ENCODE peak calls at places on chromosomes 7 and 10, in six cellular contexts. One of them, this sample, is unnamed. For H3K4me1 and H3K9me3, the result is how much of the 10 kb centered on the place peaks cover.

GRCh38 chr10:71312840-71313789 is 5.9 kb upstream of the SLC29A3 start:
- DNase-seq in H1: no peak
- DNase-seq in neuronal stem cell: no peak
- DNase-seq in IMR-90: peak
- DNase-seq in H9: no peak
- DNase-seq in trophoblast cell: no peak
- DNase-seq in this sample: no peak

GRCh38 chr7:28956608-28957063 is 1.5 kb downstream of the TRIL start:
- DNase-seq in H1: no peak
- DNase-seq in neuronal stem cell: peak
- DNase-seq in IMR-90: peak
- DNase-seq in H9: peak
- DNase-seq in trophoblast cell: peak
- DNase-seq in this sample: peak

GRCh38 chr10:103616705-103617361 is 123.3 kb downstream of the NEURL1 start:
- DNase-seq in H1: no peak
- DNase-seq in neuronal stem cell: no peak
- DNase-seq in IMR-90: peak
- DNase-seq in H9: no peak
- DNase-seq in trophoblast cell: no peak
- DNase-seq in this sample: peak

GRCh38 chr7:151461942-151462230 is 21.9 kb upstream of the CRYGN start:
- DNase-seq in H1: no peak
- DNase-seq in neuronal stem cell: no peak
- DNase-seq in IMR-90: no peak
- DNase-seq in H9: no peak
- DNase-seq in trophoblast cell: no peak
- DNase-seq in this sample: no peak

GRCh38 chr10:49594594-49594993 is 15.5 kb upstream of the SLC18A3 start:
- DNase-seq in H1: no peak
- DNase-seq in neuronal stem cell: no peak
- DNase-seq in IMR-90: peak
- DNase-seq in H9: peak
- DNase-seq in trophoblast cell: peak
- DNase-seq in this sample: peak

GRCh38 chr10:116147162-116147906 is 125.7 kb downstream of the GFRA1 start:
- DNase-seq in H1: no peak
- DNase-seq in neuronal stem cell: no peak
- DNase-seq in IMR-90: no peak
- DNase-seq in H9: no peak
- DNase-seq in trophoblast cell: no peak
- DNase-seq in this sample: no peak

GRCh38 chr10:97960269-97960869 is 70.1 kb downstream of the CRTAC1 start:
- DNase-seq in H1: no peak
- DNase-seq in neuronal stem cell: no peak
- DNase-seq in IMR-90: no peak
- DNase-seq in H9: no peak
- DNase-seq in trophoblast cell: no peak
- DNase-seq in this sample: no peak

GRCh38 chr7:67813621-67814292 is 817.1 kb downstream of the TYW1 start:
- DNase-seq in H1: no peak
- DNase-seq in neuronal stem cell: no peak
- DNase-seq in IMR-90: no peak
- DNase-seq in H9: no peak
- DNase-seq in trophoblast cell: no peak
- DNase-seq in this sample: no peak

GRCh38 chr7:80635998-80636397 is 2.4 kb upstream of the CD36 start:
- DNase-seq in H1: no peak
- DNase-seq in neuronal stem cell: no peak
- DNase-seq in IMR-90: no peak
- DNase-seq in H9: no peak
- DNase-seq in trophoblast cell: no peak
- DNase-seq in this sample: no peak

GRCh38 chr7:635227-635626 is 91.3 kb upstream of the DNAAF5 start:
- DNase-seq in H1: no peak
- DNase-seq in neuronal stem cell: no peak
- DNase-seq in IMR-90: no peak
- DNase-seq in H9: no peak
- DNase-seq in trophoblast cell: no peak
- DNase-seq in this sample: no peak

GRCh38 chr10:35606423-35606822 is 1.3 kb downstream of the GJD4 start:
- DNase-seq in H1: no peak
- DNase-seq in neuronal stem cell: no peak
- DNase-seq in IMR-90: peak
- DNase-seq in H9: no peak
- DNase-seq in trophoblast cell: no peak
- DNase-seq in this sample: no peak

GRCh38 chr7:151077705-151078232 is 2.8 kb downstream of the FASTK start:
- DNase-seq in H1: no peak
- DNase-seq in neuronal stem cell: no peak
- DNase-seq in IMR-90: no peak
- DNase-seq in H9: no peak
- DNase-seq in trophoblast cell: no peak
- DNase-seq in this sample: no peak

GRCh38 chr10:5476918-5477525 is 22.3 kb downstream of the CALML5 start:
- DNase-seq in H1: no peak
- DNase-seq in neuronal stem cell: no peak
- DNase-seq in IMR-90: no peak
- DNase-seq in H9: no peak
- DNase-seq in trophoblast cell: no peak
- DNase-seq in this sample: no peak

DNA sequence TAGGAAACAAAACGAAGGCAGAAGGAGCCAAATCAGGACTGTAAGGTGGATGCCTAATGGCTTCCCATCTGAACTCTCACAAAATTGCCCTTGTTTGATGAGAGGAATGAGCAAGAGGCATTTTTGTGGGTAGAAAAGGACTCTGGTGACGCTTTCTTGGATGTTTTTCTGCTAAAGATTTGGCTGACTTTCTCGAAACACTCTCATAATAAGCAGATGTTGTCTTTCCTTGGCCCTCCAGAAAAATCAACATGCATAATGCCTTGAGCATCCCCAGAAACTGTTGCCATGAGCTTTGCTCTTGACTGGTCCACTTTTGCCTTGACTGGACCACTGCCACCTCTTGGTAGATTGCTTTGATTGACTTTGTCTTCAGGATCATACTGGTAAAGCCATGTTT is 13.5 kb downstream of the PTPN12 start:
- DNase-seq in H1: no peak
- DNase-seq in neuronal stem cell: no peak
- DNase-seq in IMR-90: peak
- DNase-seq in H9: no peak
- DNase-seq in trophoblast cell: no peak
- DNase-seq in this sample: no peak
- H3K14ac ChIP-seq in H1: no peak
- H3K14ac ChIP-seq in neuronal stem cell: no peak
- H3K14ac ChIP-seq in IMR-90: no peak
- H3K14ac ChIP-seq in H9: no peak
- H3K14ac ChIP-seq in trophoblast cell: no peak
- H3K14ac ChIP-seq in this sample: no peak

GRCh38 chr7:116783666-116784318 is 78.6 kb upstream of the CAPZA2 start:
- DNase-seq in H1: no peak
- DNase-seq in neuronal stem cell: no peak
- DNase-seq in IMR-90: no peak
- DNase-seq in H9: no peak
- DNase-seq in trophoblast cell: peak
- DNase-seq in this sample: no peak

GRCh38 chr7:116781584-116781983 is 80.8 kb upstream of the CAPZA2 start:
- DNase-seq in H1: no peak
- DNase-seq in neuronal stem cell: no peak
- DNase-seq in IMR-90: no peak
- DNase-seq in H9: no peak
- DNase-seq in trophoblast cell: no peak
- DNase-seq in this sample: no peak

GRCh38 chr7:116780521-116780920 is 81.9 kb upstream of the CAPZA2 start:
- DNase-seq in H1: no peak
- DNase-seq in neuronal stem cell: no peak
- DNase-seq in IMR-90: no peak
- DNase-seq in H9: no peak
- DNase-seq in trophoblast cell: no peak
- DNase-seq in this sample: no peak

GRCh38 chr7:116780966-116781365 is 81.4 kb upstream of the CAPZA2 start:
- DNase-seq in H1: no peak
- DNase-seq in neuronal stem cell: no peak
- DNase-seq in IMR-90: no peak
- DNase-seq in H9: peak
- DNase-seq in trophoblast cell: peak
- DNase-seq in this sample: no peak

GRCh38 chr7:116782177-116782711 is 80.1 kb upstream of the CAPZA2 start:
- DNase-seq in H1: no peak
- DNase-seq in neuronal stem cell: peak
- DNase-seq in IMR-90: peak
- DNase-seq in H9: no peak
- DNase-seq in trophoblast cell: peak
- DNase-seq in this sample: no peak
- H3K4me1 ChIP-seq in H1: under half
- H3K4me1 ChIP-seq in neuronal stem cell: under half
- H3K4me1 ChIP-seq in IMR-90: under half
- H3K4me1 ChIP-seq in H9: under half
- H3K4me1 ChIP-seq in trophoblast cell: under half
- H3K4me1 ChIP-seq in this sample: under half

DNA sequence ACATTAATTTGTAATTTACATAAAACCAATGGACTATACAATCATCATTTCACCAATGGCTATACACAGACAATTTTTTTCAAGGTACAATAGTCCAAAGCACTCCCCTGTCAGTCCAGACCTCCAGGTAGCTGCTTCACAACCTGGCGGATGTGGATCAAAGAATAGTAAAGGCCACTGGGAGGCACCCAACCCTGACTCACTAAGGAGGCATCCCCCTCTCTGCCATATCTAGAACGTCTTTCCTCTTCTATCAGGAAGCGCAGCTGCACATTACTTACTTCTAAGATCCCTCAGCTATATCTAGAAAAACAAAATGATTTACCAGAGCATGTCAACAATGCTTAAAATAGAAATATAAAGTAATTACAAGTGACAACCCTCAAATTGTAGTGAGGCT is 217.8 kb upstream of the AOAH start:
- DNase-seq in H1: no peak
- DNase-seq in neuronal stem cell: no peak
- DNase-seq in IMR-90: no peak
- DNase-seq in H9: no peak
- DNase-seq in trophoblast cell: no peak
- DNase-seq in this sample: no peak
- H3K9me3 ChIP-seq in H1: under half
- H3K9me3 ChIP-seq in neuronal stem cell: under half
- H3K9me3 ChIP-seq in IMR-90: under half
- H3K9me3 ChIP-seq in H9: under half
- H3K9me3 ChIP-seq in trophoblast cell: under half
- H3K9me3 ChIP-seq in this sample: half or more

DNA sequence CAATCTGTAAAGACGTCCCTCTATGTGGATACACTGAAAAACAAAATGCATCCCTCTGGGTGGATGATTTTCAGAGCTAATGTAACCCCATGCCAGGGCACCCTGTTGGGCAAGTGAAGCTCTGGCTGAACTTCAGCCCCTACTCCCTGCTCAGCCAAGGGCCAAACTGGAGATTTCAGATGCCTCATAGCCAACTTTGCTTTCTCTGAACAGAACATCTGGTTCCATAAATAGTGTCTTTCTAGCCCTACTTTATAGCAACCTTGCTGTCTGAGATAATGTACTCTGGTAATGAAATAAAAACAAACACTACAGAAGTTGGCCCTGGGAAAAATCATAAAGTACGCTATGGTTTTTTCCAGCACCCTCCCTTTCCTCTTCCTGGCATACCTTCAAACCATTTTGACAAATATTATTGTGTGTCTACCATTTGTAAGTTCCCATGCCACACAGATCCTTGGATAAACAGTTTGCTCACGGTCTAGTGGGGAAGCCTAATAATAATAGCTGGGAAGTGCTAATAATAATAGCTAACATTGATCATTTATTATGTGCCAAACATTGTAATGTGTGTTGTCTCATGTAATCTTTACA is 3.4 kb downstream of the ENTPD1 start:
- DNase-seq in H1: no peak
- DNase-seq in neuronal stem cell: no peak
- DNase-seq in IMR-90: no peak
- DNase-seq in H9: no peak
- DNase-seq in trophoblast cell: no peak
- DNase-seq in this sample: no peak
- H3K14ac ChIP-seq in H1: no peak
- H3K14ac ChIP-seq in neuronal stem cell: no peak
- H3K14ac ChIP-seq in IMR-90: no peak
- H3K14ac ChIP-seq in H9: no peak
- H3K14ac ChIP-seq in trophoblast cell: no peak
- H3K14ac ChIP-seq in this sample: no peak

GRCh38 chr7:101998029-101998903 is 180.8 kb downstream of the CUX1 start:
- DNase-seq in H1: no peak
- DNase-seq in neuronal stem cell: no peak
- DNase-seq in IMR-90: no peak
- DNase-seq in H9: no peak
- DNase-seq in trophoblast cell: no peak
- DNase-seq in this sample: no peak

GRCh38 chr7:101998904-101999236 is 181.4 kb downstream of the CUX1 start:
- DNase-seq in H1: peak
- DNase-seq in neuronal stem cell: no peak
- DNase-seq in IMR-90: no peak
- DNase-seq in H9: peak
- DNase-seq in trophoblast cell: peak
- DNase-seq in this sample: no peak

GRCh38 chr7:101995121-101995520 is 177.7 kb downstream of the CUX1 start:
- DNase-seq in H1: no peak
- DNase-seq in neuronal stem cell: no peak
- DNase-seq in IMR-90: no peak
- DNase-seq in H9: no peak
- DNase-seq in trophoblast cell: no peak
- DNase-seq in this sample: no peak

GRCh38 chr7:101996131-101996691 is 178.8 kb downstream of the CUX1 start:
- DNase-seq in H1: no peak
- DNase-seq in neuronal stem cell: no peak
- DNase-seq in IMR-90: no peak
- DNase-seq in H9: no peak
- DNase-seq in trophoblast cell: no peak
- DNase-seq in this sample: no peak

GRCh38 chr7:101996876-101997275 is 179.4 kb downstream of the CUX1 start:
- DNase-seq in H1: no peak
- DNase-seq in neuronal stem cell: no peak
- DNase-seq in IMR-90: no peak
- DNase-seq in H9: no peak
- DNase-seq in trophoblast cell: no peak
- DNase-seq in this sample: no peak
- H3K4me1 ChIP-seq in H1: under half
- H3K4me1 ChIP-seq in neuronal stem cell: under half
- H3K4me1 ChIP-seq in IMR-90: under half
- H3K4me1 ChIP-seq in H9: under half
- H3K4me1 ChIP-seq in trophoblast cell: under half
- H3K4me1 ChIP-seq in this sample: under half

GRCh38 chr10:131571346-131571745 is 259.8 kb upstream of the TCERG1L start:
- DNase-seq in H1: no peak
- DNase-seq in neuronal stem cell: no peak
- DNase-seq in IMR-90: no peak
- DNase-seq in H9: no peak
- DNase-seq in trophoblast cell: no peak
- DNase-seq in this sample: no peak
- H3K9me3 ChIP-seq in H1: under half
- H3K9me3 ChIP-seq in neuronal stem cell: under half
- H3K9me3 ChIP-seq in IMR-90: half or more
- H3K9me3 ChIP-seq in H9: under half
- H3K9me3 ChIP-seq in trophoblast cell: under half
- H3K9me3 ChIP-seq in this sample: under half

GRCh38 chr7:22668971-22669401 is 58.0 kb upstream of the IL6 start:
- DNase-seq in H1: peak
- DNase-seq in neuronal stem cell: no peak
- DNase-seq in IMR-90: no peak
- DNase-seq in H9: peak
- DNase-seq in trophoblast cell: peak
- DNase-seq in this sample: no peak
- H3K14ac ChIP-seq in H1: no peak
- H3K14ac ChIP-seq in neuronal stem cell: no peak
- H3K14ac ChIP-seq in IMR-90: peak
- H3K14ac ChIP-seq in H9: no peak
- H3K14ac ChIP-seq in trophoblast cell: no peak
- H3K14ac ChIP-seq in this sample: no peak

GRCh38 chr7:30843741-30844482 is 67.7 kb upstream of the AQP1 start:
- DNase-seq in H1: no peak
- DNase-seq in neuronal stem cell: no peak
- DNase-seq in IMR-90: no peak
- DNase-seq in H9: no peak
- DNase-seq in trophoblast cell: no peak
- DNase-seq in this sample: no peak
- H3K4me1 ChIP-seq in H1: under half
- H3K4me1 ChIP-seq in neuronal stem cell: under half
- H3K4me1 ChIP-seq in IMR-90: under half
- H3K4me1 ChIP-seq in H9: under half
- H3K4me1 ChIP-seq in trophoblast cell: under half
- H3K4me1 ChIP-seq in this sample: under half